ENCODE peak calls at places on chromosomes 2 and 18, in four cellular contexts. Y is K562, G is GM12891, I is GM12878. B is an unnamed sample.

GRCh38 chr2:53787911-53788289 is 1.1 kb downstream of the ERLEC1 start:
- DNase-seq in Y (no peak), G (no peak), I (no peak), B (no peak)

GRCh38 chr2:239598011-239598731 is 197.4 kb upstream of the HDAC4 start:
- DNase-seq in Y (no peak), G (no peak), I (no peak), B (no peak)

GRCh38 chr2:151029406-151030157 is 232.1 kb downstream of the RBM43 start:
- DNase-seq in Y (no peak), G (no peak), I (no peak), B (no peak)

GRCh38 chr18:26227051-26227672 is 917 bp downstream of the TAF4B start:
- DNase-seq in Y (no peak), G (no peak), I (no peak), B (peak; percentile 21)

GRCh38 chr18:22302152-22302551 is 115.6 kb downstream of the CTAGE1 start:
- DNase-seq in Y (no peak), G (no peak), I (no peak), B (peak; percentile 97)

GRCh38 chr2:64988420-64989125 is 626 bp upstream of the SLC1A4 start:
- DNase-seq in Y (peak; percentile 92), G (peak; percentile 59), I (no peak), B (peak; percentile 72)

GRCh38 chr18:48405108-48405507 is 4.1 kb downstream of the ZBTB7C start:
- DNase-seq in Y (no peak), G (no peak), I (no peak), B (no peak)

GRCh38 chr18:58221060-58221725 is 177.2 kb downstream of the NEDD4L start:
- DNase-seq in Y (peak; percentile 82), G (no peak), I (no peak), B (no peak)

GRCh38 chr2:53460347-53460746 is 307.3 kb upstream of the CHAC2 start:
- DNase-seq in Y (no peak), G (no peak), I (no peak), B (no peak)

GRCh38 chr2:197909377-197909776 is 105.0 kb downstream of the PLCL1 start:
- DNase-seq in Y (no peak), G (no peak), I (no peak), B (no peak)

GRCh38 chr2:190519975-190520767 is 14.4 kb downstream of the NEMP2 start:
- DNase-seq in Y (no peak), G (no peak), I (no peak), B (no peak)

GRCh38 chr2:151891566-151892194 is 63.5 kb upstream of the ARL5A start:
- DNase-seq in Y (no peak), G (no peak), I (no peak), B (no peak)

GRCh38 chr2:85215074-85216050 is 82.2 kb downstream of the TCF7L1 start:
- DNase-seq in Y (no peak), G (no peak), I (no peak), B (no peak)

GRCh38 chr2:150097891-150098595 is 389.4 kb downstream of the RND3 start:
- DNase-seq in Y (no peak), G (no peak), I (no peak), B (no peak)

GRCh38 chr18:50170004-50170403 is 24.9 kb downstream of the MYO5B start:
- DNase-seq in Y (no peak), G (no peak), I (no peak), B (no peak)

GRCh38 chr2:215354771-215355695 is 43.2 kb downstream of the ATIC start:
- DNase-seq in Y (no peak), G (no peak), I (no peak), B (no peak)

GRCh38 chr2:69309336-69310048 is 77.5 kb downstream of the GFPT1 start:
- DNase-seq in Y (peak; percentile 28), G (no peak), I (no peak), B (no peak)

DNA sequence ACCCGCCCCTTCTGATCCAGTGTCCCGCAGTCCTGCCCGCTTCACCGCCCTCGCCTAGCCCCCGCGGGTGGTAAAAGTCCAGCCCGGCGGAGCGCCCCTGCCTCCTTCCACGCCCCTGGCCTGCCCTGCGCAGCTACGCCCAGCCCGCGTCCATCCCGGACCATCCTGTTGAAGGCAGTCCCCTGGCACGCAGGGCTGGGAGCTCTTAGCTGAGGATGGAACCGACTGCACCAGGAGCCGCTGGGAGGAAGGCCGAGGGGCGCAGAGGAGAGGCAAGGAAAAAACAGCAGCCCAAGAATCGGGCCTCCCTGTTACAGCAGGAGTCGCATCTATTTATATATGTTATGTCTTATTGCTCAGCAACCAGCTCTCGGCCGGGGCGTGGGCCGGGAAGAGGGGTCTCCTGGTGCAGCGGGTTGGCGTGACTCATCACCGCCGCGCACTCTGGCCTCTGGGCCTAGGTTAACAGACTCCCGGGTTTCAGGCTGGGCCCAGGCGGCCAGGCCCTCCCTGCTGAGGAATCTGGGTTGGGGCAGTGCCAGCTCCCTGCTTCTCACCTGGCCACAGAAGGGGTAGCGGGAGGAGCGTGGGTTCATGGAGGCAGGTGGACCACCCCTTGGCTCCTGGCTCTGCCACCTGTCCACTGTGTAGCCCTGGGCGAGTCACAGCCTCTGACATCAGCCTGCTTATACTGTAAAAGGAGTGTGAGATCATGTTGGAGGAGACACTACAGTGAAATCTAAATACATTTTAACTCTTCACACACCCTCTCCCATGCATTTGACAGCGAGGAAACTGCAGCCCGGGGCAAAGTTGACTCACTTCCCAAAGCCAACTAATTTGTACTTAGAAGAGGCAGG is 13.4 kb upstream of the MAP3K2 start:
- DNase-seq in Y (peak; percentile 36), G (no peak), I (no peak), B (no peak)
- TF ChIP-seq SPI1 in Y (no peak), G (no peak), I (no peak), B (no peak)

GRCh38 chr18:54878662-54879058 is 50.4 kb downstream of the RAB27B start:
- DNase-seq in Y (no peak), G (no peak), I (no peak), B (no peak)

GRCh38 chr18:54877076-54877475 is 48.8 kb downstream of the RAB27B start:
- DNase-seq in Y (no peak), G (no peak), I (no peak), B (no peak)

GRCh38 chr18:54880706-54881105 is 52.4 kb downstream of the RAB27B start:
- DNase-seq in Y (no peak), G (no peak), I (no peak), B (no peak)

GRCh38 chr18:54879691-54880090 is 51.4 kb downstream of the RAB27B start:
- DNase-seq in Y (no peak), G (no peak), I (no peak), B (no peak)

GRCh38 chr18:54878057-54878661 is 49.9 kb downstream of the RAB27B start:
- DNase-seq in Y (no peak), G (no peak), I (no peak), B (no peak)
- TF ChIP-seq POLR2AphosphoS5 in Y (no peak), G (no peak), I (no peak), B (no peak)

GRCh38 chr2:45177870-45178269 is 168.6 kb upstream of the SIX2 start:
- DNase-seq in Y (no peak), G (no peak), I (no peak), B (no peak)
- TF ChIP-seq SPI1 in Y (no peak), G (no peak), I (no peak), B (no peak)

GRCh38 chr2:218381916-218382366 is at the start of gene SLC11A1:
- DNase-seq in Y (no peak), G (no peak), I (no peak), B (peak; percentile 89)
- TF ChIP-seq POLR2AphosphoS5 in Y (no peak), G (no peak), I (no peak), B (peak; percentile 61)

DNA sequence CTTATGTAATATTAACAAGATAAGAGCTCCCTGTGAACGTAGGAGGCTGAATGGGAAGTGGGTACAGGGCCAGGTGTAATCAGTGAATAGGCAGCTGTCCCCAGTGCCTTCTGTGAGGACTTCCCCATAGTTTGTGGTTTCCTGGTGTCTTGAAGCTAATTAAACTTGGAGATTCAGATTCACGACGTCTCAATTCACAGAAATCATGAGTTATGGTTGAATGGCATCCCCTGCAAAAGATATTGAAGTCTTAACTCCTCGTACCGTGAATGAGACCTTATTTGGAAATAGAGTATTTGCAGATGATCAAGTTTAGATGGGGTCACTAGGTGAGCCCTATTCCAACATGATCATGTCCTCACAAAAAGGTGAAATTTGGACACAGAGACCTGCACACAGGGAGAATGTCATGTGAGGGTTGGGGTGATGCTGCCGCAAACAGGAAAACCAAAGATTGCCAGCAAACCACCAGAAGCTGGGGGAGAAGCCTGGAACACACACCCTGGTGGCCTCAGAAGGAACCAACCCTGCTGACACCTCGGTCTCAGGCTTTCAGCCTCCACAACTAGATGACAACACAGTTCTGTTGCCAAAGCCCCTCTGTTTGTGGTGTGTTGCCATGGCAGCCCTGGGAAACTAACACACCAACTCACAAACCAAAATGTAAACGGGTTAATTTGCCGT is 13.2 kb downstream of the ARL4C start:
- DNase-seq in Y (no peak), G (no peak), I (peak; percentile 40), B (peak; percentile 94)
- TF ChIP-seq SPI1 in Y (no peak), G (peak; percentile 68), I (peak; percentile 66), B (peak; percentile 95)

GRCh38 chr2:177241771-177242135 is 22.8 kb downstream of the NFE2L2 start:
- DNase-seq in Y (no peak), G (no peak), I (no peak), B (no peak)

GRCh38 chr2:177243476-177243875 is 21.1 kb downstream of the NFE2L2 start:
- DNase-seq in Y (no peak), G (no peak), I (no peak), B (no peak)

GRCh38 chr2:177243073-177243472 is 21.5 kb downstream of the NFE2L2 start:
- DNase-seq in Y (no peak), G (no peak), I (no peak), B (no peak)

GRCh38 chr2:177244244-177244771 is 20.2 kb downstream of the NFE2L2 start:
- DNase-seq in Y (no peak), G (no peak), I (no peak), B (no peak)

DNA sequence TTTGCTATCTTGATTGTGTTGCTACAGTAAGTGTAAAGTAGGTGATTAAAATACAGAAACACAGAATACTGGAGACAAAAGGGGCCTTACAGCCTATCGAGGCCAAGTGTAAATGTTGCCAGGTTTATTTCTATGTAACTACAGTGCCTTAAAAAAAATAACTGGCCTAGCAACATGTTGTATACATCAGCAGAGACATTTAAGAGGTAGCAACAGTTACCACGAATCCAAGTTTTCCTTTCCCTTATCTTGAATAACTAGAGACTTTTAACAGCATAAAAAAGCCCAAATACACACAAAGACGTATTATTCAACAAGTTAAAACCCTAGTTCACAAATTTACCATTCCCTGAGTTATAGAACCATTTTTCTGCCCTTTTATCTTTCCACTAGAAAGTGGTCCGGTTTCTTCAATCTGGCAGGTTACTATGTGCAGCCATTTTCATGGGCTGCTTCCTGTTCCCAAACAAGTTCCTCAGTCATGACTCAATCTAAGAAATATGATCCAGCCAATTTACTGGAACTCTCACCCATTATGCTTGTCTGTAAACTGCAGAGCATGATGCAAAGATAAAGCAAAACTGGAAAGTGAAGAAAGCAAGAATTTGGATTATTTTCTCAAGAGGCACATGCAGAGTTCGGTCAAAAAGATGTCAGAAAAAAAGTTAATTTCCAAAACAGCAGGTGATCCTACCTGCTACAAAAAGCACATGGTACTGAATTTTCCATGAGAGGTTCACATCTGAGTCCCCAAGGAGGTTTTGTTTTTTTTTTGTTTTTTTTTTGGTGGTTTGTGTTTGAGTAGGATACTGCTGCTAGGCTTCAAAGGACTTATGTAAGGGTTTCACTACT is 22.2 kb downstream of the NFE2L2 start:
- DNase-seq in Y (peak; percentile 44), G (no peak), I (no peak), B (no peak)
- TF ChIP-seq POLR2AphosphoS5 in Y (peak; percentile 28), G (no peak), I (no peak), B (no peak)

GRCh38 chr2:109156052-109156451 is 27.0 kb downstream of the SH3RF3 start:
- DNase-seq in Y (no peak), G (no peak), I (no peak), B (no peak)
- TF ChIP-seq SPI1 in Y (no peak), G (no peak), I (no peak), B (no peak)